ENCODE peak calls at places on chromosomes 6 and 20, in four cellular contexts. D is GM12878, B is HepG2, M is K562. A is an unnamed sample.

GRCh38 chr6:170134077-170135040 is 156.5 kb downstream of the DLL1 start:
- DNase-seq in M (no peak), D (no peak), B (no peak), A (no peak)

GRCh38 chr6:146388736-146389364 is 154.8 kb upstream of the RAB32 start:
- DNase-seq in M (no peak), B (no peak), D (no peak), A (no peak)

GRCh38 chr6:113011803-113012202 is 664.7 kb downstream of the RFPL4B start:
- DNase-seq in B (no peak), M (no peak), D (no peak), A (no peak)

GRCh38 chr6:50145125-50145524 is 95.4 kb upstream of the DEFB112 start:
- DNase-seq in B (peak; percentile 11), M (peak; percentile 14), D (no peak), A (no peak)

GRCh38 chr20:13819885-13820645 is 35.2 kb downstream of the NDUFAF5 start:
- DNase-seq in B (peak; percentile 70), D (no peak), M (peak; percentile 35), A (no peak)

GRCh38 chr6:145841668-145842067 is 27.1 kb upstream of the FBXO30 start:
- DNase-seq in B (no peak), M (no peak), D (no peak), A (no peak)

GRCh38 chr6:163356324-163356723 is 58.2 kb upstream of the QKI start:
- DNase-seq in B (no peak), D (no peak), M (peak; percentile 77), A (no peak)

GRCh38 chr20:15511551-15511950 is 1061.7 kb downstream of the KIF16B start:
- DNase-seq in D (no peak), M (no peak), B (no peak), A (no peak)

GRCh38 chr6:137451926-137452325 is 42.3 kb downstream of the OLIG3 start:
- DNase-seq in B (no peak), M (no peak), D (no peak), A (no peak)

GRCh38 chr20:47351643-47352331 is 4.7 kb downstream of the ZMYND8 start:
- DNase-seq in B (no peak), M (no peak), D (no peak), A (no peak)

GRCh38 chr6:25280617-25280990 is 1.4 kb downstream of the CARMIL1 start:
- DNase-seq in D (no peak), B (peak; percentile 45), M (no peak), A (no peak)

GRCh38 chr6:158529629-158530028 is 30.3 kb upstream of the TMEM181 start:
- DNase-seq in B (no peak), D (no peak), M (no peak), A (no peak)

GRCh38 chr6:29528988-29529560 is 30.5 kb downstream of the UBD start:
- DNase-seq in D (no peak), M (no peak), B (no peak), A (peak; percentile 14)

GRCh38 chr6:29530671-29531310 is 28.7 kb downstream of the UBD start:
- DNase-seq in B (no peak), M (no peak), D (no peak), A (no peak)

GRCh38 chr6:29532320-29532951 is 27.1 kb downstream of the UBD start:
- DNase-seq in B (no peak), D (no peak), M (no peak), A (no peak)

GRCh38 chr6:29529956-29530355 is 29.6 kb downstream of the UBD start:
- DNase-seq in M (no peak), B (no peak), D (no peak), A (peak; percentile 4)

GRCh38 chr6:29531668-29532067 is 27.9 kb downstream of the UBD start:
- DNase-seq in M (no peak), D (no peak), B (no peak), A (peak; percentile 36)
- TF ChIP-seq ZNF274 in M (no peak), D (no peak), B (no peak), A (no peak)

GRCh38 chr6:125791820-125792165 is 1.0 kb downstream of the NCOA7 start:
- DNase-seq in M (no peak), B (no peak), D (no peak), A (no peak)

GRCh38 chr6:125791151-125791819 is 525 bp downstream of the NCOA7 start:
- DNase-seq in B (peak; percentile 57), M (peak; percentile 59), D (no peak), A (no peak)

GRCh38 chr6:125789167-125789566 is 1.6 kb upstream of the NCOA7 start:
- DNase-seq in D (no peak), B (no peak), M (no peak), A (no peak)

GRCh38 chr6:125789576-125790402 is 971 bp upstream of the NCOA7 start:
- DNase-seq in M (peak; percentile 39), D (no peak), B (peak; percentile 54), A (peak; percentile 79)

DNA sequence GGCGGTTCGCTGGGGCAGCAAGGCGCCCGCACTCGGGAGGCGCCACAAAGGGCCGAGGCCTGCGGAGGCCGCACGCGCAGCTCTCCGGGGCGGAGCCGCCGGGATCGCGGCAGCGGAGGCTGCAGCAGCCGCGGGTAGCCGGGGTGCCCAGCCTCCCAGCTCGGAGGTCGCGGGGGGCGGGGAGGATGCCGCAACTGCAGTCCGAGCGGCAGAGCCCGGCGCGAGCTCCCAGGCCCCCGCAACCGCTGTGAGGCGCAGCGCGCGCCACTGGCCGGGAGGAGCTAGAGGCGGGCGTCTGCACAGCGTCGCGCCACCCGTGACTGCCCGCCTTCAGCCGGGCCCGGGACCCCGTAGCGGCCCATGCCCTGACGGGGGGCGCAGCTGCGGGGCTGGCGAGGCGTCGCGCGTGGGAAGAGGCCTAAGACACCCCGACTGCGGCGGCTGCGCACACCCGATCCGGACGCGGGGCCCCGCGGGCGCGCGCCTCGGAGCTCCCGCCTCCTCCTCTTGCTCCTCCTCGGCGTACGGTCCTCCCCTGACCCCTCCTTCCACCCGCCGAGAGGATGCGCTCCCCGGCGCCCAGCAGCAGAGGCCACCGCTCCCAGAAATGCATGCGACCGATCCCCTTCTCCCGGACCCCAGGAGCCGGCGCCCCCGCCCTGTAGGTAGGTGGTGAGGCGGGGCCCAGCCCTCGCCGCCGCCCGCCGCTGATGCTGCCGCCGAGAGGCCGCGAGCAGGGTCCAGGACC is at the start of gene NCOA7:
- DNase-seq in D (no peak), B (peak; percentile 65), M (peak; percentile 78), A (no peak)
- TF ChIP-seq BRCA1 in D (no peak), B (no peak), M (no peak), A (no peak)

DNA sequence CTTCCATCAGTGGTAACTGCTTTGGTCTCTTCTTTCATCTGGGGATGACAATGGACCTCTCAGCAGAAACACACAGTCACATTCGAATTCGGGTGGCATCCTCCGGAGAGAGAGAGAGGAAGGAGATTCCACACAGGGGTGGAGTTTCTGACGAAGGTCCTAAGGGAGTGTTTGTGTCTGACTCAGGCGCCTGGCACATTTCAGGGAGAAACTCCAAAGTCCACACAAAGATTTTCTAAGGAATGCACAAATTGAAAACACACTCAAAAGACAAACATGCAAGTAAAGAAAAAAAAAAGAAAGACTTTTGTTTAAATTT is 6.1 kb downstream of the EDN1 start:
- DNase-seq in B (peak; percentile 73), M (no peak), D (no peak), A (no peak)
- TF ChIP-seq ZNF274 in B (no peak), M (no peak), D (no peak), A (no peak)

DNA sequence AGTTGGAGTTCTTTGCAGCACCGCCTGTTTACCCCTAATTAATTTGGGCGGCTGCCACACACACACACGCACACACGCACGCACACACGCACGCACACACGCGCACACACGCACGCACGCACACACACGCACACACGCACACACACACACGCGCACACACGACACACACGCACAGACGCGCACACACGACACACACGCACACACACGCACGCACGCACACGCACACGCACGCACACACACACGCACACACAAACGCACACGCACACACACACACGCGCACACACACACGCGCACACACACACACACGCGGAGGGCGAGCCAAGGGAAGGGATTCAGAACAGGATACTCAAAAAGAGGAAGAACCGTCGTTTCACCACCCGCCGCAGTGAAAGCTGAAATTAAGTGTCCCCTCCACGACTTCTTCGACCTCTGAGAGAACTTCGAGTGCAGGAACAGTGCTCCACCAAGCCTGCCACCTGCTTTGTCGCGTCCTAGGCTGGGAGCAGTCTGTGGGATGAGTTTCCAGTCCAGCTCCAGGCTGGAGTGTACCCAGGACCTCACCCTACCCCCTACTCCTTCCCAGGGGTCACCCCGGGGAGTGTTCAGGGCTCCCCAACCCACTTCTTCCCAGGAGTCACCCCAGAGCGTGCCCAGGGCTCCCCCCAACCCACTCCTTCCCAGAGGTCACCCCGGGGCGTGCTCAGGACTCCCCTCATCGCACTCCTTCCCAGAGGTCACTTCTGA is 1.1 kb downstream of the RNASET2 start:
- DNase-seq in B (no peak), D (no peak), M (peak; percentile 27), A (no peak)
- TF ChIP-seq BRCA1 in B (no peak), D (no peak), M (no peak), A (no peak)

GRCh38 chr6:33543116-33543515 is 37.0 kb downstream of the BAK1 start:
- DNase-seq in B (no peak), M (no peak), D (no peak), A (no peak)

GRCh38 chr6:33549196-33549595 is 30.9 kb downstream of the BAK1 start:
- DNase-seq in B (no peak), D (no peak), M (no peak), A (no peak)

GRCh38 chr6:33547499-33547898 is 32.6 kb downstream of the BAK1 start:
- DNase-seq in D (no peak), B (no peak), M (no peak), A (no peak)

GRCh38 chr6:33549896-33550295 is 30.2 kb downstream of the BAK1 start:
- DNase-seq in B (no peak), D (no peak), M (no peak), A (no peak)

DNA sequence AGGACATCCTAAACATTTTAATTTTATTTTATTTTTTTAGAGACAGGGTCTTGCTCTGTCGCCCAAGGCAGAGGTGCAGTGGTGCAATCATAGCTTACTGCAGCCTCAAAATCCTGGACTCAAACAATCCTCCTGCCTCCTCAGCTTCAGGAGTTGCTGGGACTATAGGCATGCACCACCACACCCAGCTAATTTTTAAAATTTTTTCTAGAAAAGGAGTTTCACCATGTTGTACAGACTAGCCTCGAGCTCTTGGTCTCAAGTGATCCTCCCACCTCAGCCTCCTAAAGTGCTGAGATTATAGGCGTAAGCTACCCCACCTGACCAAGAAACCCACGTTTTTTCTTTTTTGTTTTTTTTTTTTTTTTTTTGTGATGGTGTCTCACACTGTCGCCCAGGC is 33.3 kb downstream of the BAK1 start:
- DNase-seq in B (no peak), M (no peak), D (no peak), A (no peak)
- TF ChIP-seq ZNF274 in B (no peak), M (no peak), D (no peak), A (no peak)

DNA sequence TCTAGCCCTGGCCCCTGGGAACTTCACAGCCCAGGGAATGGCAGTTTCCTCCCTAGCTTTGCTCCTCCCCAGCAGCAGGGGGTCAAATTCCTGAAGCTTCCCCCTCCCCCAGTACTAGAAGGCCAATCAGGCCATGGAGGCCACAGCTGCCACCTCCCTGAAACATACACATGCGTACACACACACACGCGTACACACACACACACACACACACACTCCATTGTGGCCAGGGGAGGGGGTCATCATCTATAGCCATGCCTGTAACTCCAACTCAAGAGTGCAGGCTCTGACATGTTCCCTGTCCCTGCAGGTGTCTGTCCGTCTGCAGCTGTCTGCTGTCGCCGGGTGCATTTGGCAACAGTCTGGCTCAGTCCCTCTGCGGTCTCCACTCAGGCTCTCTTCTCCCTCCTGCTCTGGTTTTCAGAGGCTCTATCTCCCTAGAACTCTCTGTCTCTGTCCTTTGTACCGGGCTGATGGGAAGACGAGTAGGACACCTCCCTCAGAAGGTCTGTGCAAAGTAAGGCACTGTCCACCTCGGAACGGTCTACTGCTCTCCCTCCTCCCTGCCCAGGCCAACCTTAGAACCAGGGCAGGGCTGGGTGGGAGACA is 1.4 kb downstream of the LRFN2 start:
- DNase-seq in B (no peak), D (no peak), M (no peak), A (no peak)
- TF ChIP-seq BRCA1 in B (no peak), D (no peak), M (no peak), A (no peak)

GRCh38 chr6:77286541-77286940 is 176.8 kb downstream of the HTR1B start:
- DNase-seq in B (no peak), D (no peak), M (no peak), A (no peak)
- TF ChIP-seq ZNF274 in B (no peak), D (no peak), M (no peak), A (no peak)

A was measured in H1.